ENCODE peak calls at places on chromosomes 16 and 17, in seven cellular contexts. J, Y, V, A, N, G and E are unnamed samples.

GRCh38 chr16:72221216-72221995 is 49.5 kb upstream of the PMFBP1 start:
- DNase-seq in J (no peak), V (no peak), A (no peak), N (no peak), G (no peak), Y (no peak), E (no peak)

GRCh38 chr17:58224315-58224714 is 5.3 kb upstream of the MKS1 start:
- DNase-seq in J (no peak), V (no peak), G (no peak), A (peak), Y (no peak), N (no peak), E (no peak)

GRCh38 chr16:88494335-88495154 is 41.5 kb downstream of the ZFPM1 start:
- DNase-seq in J (no peak), Y (no peak), V (no peak), N (no peak), A (no peak), G (no peak), E (no peak)

GRCh38 chr16:4306439-4307214 is 9.2 kb upstream of the GLIS2 start:
- DNase-seq in Y (no peak), J (no peak), V (no peak), N (no peak), G (no peak), A (no peak), E (peak)

GRCh38 chr17:75623386-75623785 is 9.8 kb upstream of the SMIM5 start:
- DNase-seq in A (no peak), Y (no peak), N (no peak), J (no peak), G (no peak), V (no peak), E (no peak)

GRCh38 chr16:28210979-28211505 is 723 bp downstream of the XPO6 start:
- DNase-seq in J (peak), Y (no peak), N (peak), A (peak), V (peak), G (peak), E (peak)

GRCh38 chr17:82887255-82888164 is 47.7 kb upstream of the ZNF750 start:
- DNase-seq in Y (no peak), V (no peak), A (no peak), N (no peak), G (no peak), J (no peak), E (no peak)

GRCh38 chr16:67660564-67661028 is at the start of gene PARD6A:
- DNase-seq in G (peak), J (peak), A (peak), Y (peak), V (peak), N (peak), E (peak)

GRCh38 chr16:68235882-68236803 is at the start of gene ESRP2:
- DNase-seq in N (no peak), A (no peak), Y (no peak), G (peak), V (no peak), J (peak), E (peak)

GRCh38 chr17:59611503-59611902 is 8.2 kb upstream of the CLTC start:
- DNase-seq in Y (no peak), G (no peak), A (no peak), N (no peak), J (no peak), V (no peak), E (no peak)

GRCh38 chr17:82880620-82881019 is 40.8 kb upstream of the ZNF750 start:
- DNase-seq in Y (no peak), J (no peak), G (no peak), N (no peak), A (no peak), V (no peak), E (no peak)

GRCh38 chr16:81451753-81452680 is 7.4 kb downstream of the CMIP start:
- DNase-seq in G (no peak), V (peak), N (no peak), J (no peak), A (no peak), Y (no peak), E (no peak)
- TF ChIP-seq CTCF in G (no peak), V (no peak), N (no peak), J (no peak), A (no peak), Y (no peak), E (no peak)

GRCh38 chr16:527015-527903 is at the start of gene CAPN15:
- DNase-seq in J (peak), A (peak), V (peak), G (peak), Y (no peak), N (peak), E (peak)

GRCh38 chr16:524274-525011 is 3.1 kb upstream of the CAPN15 start:
- DNase-seq in G (no peak), N (no peak), A (no peak), J (no peak), Y (no peak), V (no peak), E (no peak)

GRCh38 chr16:526181-527014 is 1.1 kb upstream of the CAPN15 start:
- DNase-seq in A (no peak), J (peak), G (peak), N (no peak), V (no peak), Y (no peak), E (peak)

GRCh38 chr16:525123-525519 is 2.4 kb upstream of the CAPN15 start:
- DNase-seq in Y (no peak), G (no peak), N (no peak), V (no peak), A (no peak), J (no peak), E (no peak)

GRCh38 chr16:525520-526180 is 1.9 kb upstream of the CAPN15 start:
- DNase-seq in N (no peak), Y (no peak), J (no peak), V (no peak), G (no peak), A (peak), E (no peak)
- TF ChIP-seq CTCF in N (no peak), Y (no peak), J (no peak), V (no peak), G (no peak), A (no peak), E (no peak)

DNA sequence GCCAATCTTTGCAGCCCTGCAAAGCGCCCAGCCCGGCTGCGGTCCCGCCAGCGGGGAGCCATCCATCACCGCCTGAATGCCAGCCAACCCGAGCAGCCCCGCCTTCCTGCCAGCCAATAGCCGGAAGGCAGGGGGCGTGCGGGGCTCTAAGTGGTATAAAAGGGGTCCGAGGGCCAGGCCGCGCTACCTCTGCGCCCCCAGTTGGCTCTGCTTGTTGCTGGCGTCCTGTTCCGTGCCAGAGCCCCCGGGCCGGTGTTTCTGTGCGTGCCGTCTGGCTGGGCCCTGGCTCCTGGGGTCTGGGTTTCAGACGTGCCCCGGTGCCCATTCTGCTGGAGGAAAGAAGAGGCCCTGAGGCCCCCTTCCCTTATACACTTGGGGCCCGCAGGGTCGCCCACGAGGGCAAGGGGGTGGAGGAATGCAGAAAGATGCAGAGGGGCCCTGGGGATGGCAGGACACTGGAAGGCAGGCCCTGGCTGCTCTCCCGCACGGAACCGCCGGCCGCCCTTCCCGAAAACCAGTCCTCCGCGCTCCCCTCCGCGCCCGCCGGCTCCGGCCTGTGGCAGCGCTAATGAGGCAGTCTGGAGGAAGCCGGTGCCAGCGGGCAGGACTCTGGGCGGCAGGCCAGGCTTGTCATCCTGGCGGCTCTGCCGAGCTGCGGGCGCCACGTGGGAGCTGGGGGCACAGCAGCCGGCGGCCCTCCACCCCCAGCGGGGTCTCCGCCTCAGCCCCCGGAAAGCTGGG is 14.0 kb downstream of the COPZ2 start:
- DNase-seq in N (peak), V (peak), J (peak), A (peak), Y (peak), G (peak), E (peak)
- TF ChIP-seq CTCF in N (peak), V (peak), J (peak), A (no peak), Y (peak), G (peak), E (no peak)

GRCh38 chr17:5794881-5795486 is 210.7 kb upstream of the NLRP1 start:
- DNase-seq in J (no peak), N (no peak), Y (no peak), V (no peak), G (no peak), A (no peak), E (no peak)

GRCh38 chr17:5797447-5797846 is 213.1 kb upstream of the NLRP1 start:
- DNase-seq in N (no peak), G (no peak), Y (no peak), A (no peak), V (no peak), J (no peak), E (no peak)

GRCh38 chr17:5798104-5798503 is 213.8 kb upstream of the NLRP1 start:
- DNase-seq in Y (no peak), G (no peak), J (no peak), A (no peak), V (no peak), N (no peak), E (no peak)

GRCh38 chr17:5793157-5793556 is 208.8 kb upstream of the NLRP1 start:
- DNase-seq in V (no peak), A (no peak), N (no peak), J (no peak), G (no peak), Y (no peak), E (no peak)

GRCh38 chr17:5793899-5794298 is 209.6 kb upstream of the NLRP1 start:
- DNase-seq in Y (no peak), G (no peak), J (no peak), V (no peak), A (no peak), N (no peak), E (no peak)
- TF ChIP-seq CTCF in Y (no peak), G (no peak), J (no peak), V (no peak), A (no peak), N (peak), E (peak)

DNA sequence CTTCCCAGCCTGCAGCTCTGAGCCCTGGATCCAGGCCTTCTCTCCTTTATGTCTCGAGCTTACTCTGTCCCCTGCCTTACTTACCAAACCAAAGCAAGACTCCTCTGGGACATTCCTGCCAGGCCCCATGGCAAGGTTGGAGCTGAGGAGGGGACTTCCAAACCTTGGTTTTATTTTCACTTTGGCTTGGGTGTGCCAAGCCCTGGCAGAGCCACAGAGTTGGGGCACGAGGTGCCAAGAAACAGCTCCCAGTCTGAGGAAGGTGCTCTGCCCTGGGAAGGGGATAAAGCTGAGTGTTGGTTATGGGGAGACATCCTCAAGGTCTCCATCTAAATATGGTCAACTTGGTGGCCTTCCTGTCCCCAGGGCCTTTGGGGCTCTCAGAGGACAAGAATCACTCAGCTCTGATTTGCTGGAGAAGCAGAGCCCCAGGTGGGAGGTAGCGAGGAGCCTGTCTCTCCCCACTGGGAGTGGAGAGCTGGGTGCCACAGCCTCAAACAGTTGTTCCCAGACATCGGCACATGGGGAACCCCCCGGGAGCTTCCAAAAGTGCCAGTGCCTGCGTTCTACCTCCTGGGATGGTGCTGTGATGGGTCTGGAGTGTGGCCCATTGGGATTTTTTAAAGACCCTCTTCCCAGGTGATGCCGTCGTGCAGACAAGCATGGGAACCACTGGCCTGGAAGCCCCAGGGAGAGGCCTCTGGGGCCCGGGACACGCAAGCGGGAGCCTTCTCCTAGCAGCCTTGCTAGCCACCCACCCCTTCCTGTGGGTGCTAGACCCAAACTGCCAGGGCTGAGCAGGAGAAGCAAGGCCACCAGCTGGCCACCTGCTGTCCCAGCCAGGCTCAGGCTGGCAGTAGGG is 10.3 kb downstream of the NLRC5 start:
- DNase-seq in A (no peak), G (no peak), J (no peak), Y (no peak), V (no peak), N (no peak), E (no peak)
- TF ChIP-seq CTCF in A (no peak), G (no peak), J (no peak), Y (no peak), V (no peak), N (no peak), E (no peak)

GRCh38 chr17:309361-309888 is 43.2 kb downstream of the RPH3AL start:
- DNase-seq in Y (no peak), J (peak), N (peak), G (peak), V (no peak), A (peak), E (peak)
- TF ChIP-seq CTCF in Y (peak), J (peak), N (peak), G (peak), V (no peak), A (peak), E (peak)

GRCh38 chr17:36641877-36642845 is 40.8 kb downstream of the MRM1 start:
- DNase-seq in A (peak), G (peak), V (no peak), Y (no peak), J (no peak), N (peak), E (peak)
- TF ChIP-seq CTCF in A (no peak), G (no peak), V (no peak), Y (no peak), J (no peak), N (no peak), E (no peak)

DNA sequence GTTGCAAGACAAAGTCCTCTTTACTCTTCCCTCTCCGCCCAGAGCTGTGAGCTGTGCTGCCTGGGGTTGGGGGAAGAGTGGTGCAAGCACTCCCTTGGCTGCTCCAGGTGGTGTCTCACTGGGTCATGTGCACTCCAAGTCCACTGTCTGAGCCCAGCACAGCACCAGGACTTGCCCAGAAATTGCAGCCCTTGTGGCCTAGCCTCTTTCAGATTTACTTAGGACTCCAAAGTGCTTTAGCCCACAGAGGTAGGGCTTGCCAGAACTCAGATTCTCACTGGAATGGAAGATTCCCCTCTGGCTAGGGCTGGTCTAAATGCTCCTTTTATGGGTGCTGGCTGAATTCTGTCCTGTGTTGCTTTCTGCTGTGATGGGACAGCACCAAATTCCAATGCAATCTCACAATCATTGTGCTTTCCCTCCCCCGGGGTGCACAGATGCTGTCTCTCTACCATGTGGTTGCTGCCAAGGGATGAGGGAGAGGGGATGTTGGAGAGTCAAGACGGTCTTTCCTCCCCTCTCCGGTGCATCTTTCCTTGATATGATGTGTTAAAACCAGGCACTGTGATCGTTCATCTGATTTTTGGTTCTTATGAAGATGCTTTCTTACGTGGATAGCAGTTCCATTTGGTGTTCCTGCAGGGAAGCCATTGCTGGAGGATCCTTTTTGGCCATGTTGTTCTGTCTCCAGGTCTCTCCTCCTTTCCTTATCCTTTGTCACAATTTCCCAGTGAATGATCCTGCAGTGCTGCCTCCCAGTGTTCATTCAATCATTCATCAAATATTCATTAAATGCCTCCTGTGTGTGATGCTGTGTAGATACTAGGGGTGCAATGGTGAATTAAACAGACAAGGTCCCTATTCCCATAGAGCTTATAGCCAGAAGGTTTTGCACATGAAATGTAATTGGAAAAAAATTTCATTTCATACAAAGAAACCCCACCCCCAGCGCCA is 216.3 kb downstream of the SPECC1 start:
- DNase-seq in V (no peak), A (no peak), J (no peak), G (no peak), N (no peak), Y (no peak), E (no peak)
- TF ChIP-seq CTCF in V (no peak), A (peak), J (no peak), G (no peak), N (no peak), Y (no peak), E (no peak)

DNA sequence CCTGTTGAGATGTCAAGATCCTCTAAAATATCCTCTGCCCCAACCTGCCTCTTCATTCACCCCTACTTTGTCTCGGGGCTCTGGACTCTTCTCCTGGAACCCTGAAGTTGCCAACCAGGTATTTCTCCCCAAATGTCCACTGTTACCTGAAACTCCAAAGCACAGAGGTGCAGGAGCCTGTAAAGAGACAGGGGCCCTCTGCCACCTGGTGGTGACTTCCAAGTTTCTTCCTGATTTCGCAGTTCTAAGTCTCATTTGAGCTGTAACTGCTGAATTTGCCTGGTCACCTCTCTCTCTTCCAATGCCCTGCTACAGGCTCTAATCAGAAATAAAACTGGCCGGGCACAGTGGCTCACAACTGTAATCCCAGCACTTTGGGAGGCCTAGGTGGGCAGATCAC is 77.1 kb upstream of the RCVRN start:
- DNase-seq in G (no peak), J (no peak), V (no peak), N (no peak), A (peak), Y (no peak), E (no peak)
- TF ChIP-seq CTCF in G (peak), J (peak), V (no peak), N (peak), A (peak), Y (peak), E (peak)